ENCODE peak calls at places on chromosomes 6 and 20, in four cellular contexts. Y, V, O and X are unnamed samples.

GRCh38 chr6:24659547-24659946 is 7.2 kb downstream of the TDP2 start:
- DNase-seq in Y (no peak), O (no peak), V (no peak), X (no peak)

GRCh38 chr6:168684471-168684870 is 243.5 kb downstream of the SMOC2 start:
- DNase-seq in Y (no peak), V (no peak), O (no peak), X (no peak)

GRCh38 chr20:58838174-58838573 is 12.5 kb downstream of the GNAS-AS1 start:
- DNase-seq in O (no peak), Y (no peak), V (no peak), X (no peak)

GRCh38 chr20:63087872-63088680 is 81.3 kb upstream of the BHLHE23 start:
- DNase-seq in Y (no peak), V (peak), O (peak), X (no peak)

GRCh38 chr6:25056130-25056529 is 120.4 kb upstream of the RIPOR2 start:
- DNase-seq in Y (no peak), V (peak), O (peak), X (no peak)

GRCh38 chr6:40788661-40789111 is 201.5 kb upstream of the LRFN2 start:
- DNase-seq in V (no peak), O (no peak), Y (no peak), X (no peak)

GRCh38 chr20:9808166-9808565 is 30.7 kb downstream of the PAK5 start:
- DNase-seq in O (no peak), V (no peak), Y (no peak), X (peak)

GRCh38 chr20:44990425-44990824 is 24.1 kb downstream of the STK4 start:
- DNase-seq in V (no peak), O (peak), Y (no peak), X (no peak)

GRCh38 chr6:85404497-85405174 is 45.2 kb upstream of the NT5E start:
- DNase-seq in O (no peak), V (peak), Y (peak), X (no peak)

GRCh38 chr20:1165941-1166340 is 18.8 kb downstream of the TMEM74B start:
- DNase-seq in Y (no peak), V (no peak), O (peak), X (no peak)